ENCODE peak calls at places on chromosome 2, in eight cellular contexts. X is RCC 7860; W is left cardiac atrium; G is NCI-H526; I is activated CD4-positive, alpha-beta T cell treated with anti-CD3 and anti-CD28 coated beads, Interleukin-2, amount 50 U/mL, for 24 hours; L is iris pigment epithelial cell; F is EL; P is fibroblast of gingiva. A is an unnamed sample.

GRCh38 chr2:7845332-7845731 is 836.5 kb upstream of the ID2 start:
- DNase-seq in I (no peak), P (peak), F (peak), G (no peak), L (peak), W (no peak), X (no peak), A (peak)

GRCh38 chr2:109129356-109129920 is 433 bp downstream of the SH3RF3 start:
- DNase-seq in X (no peak), L (peak), I (no peak), P (peak), F (peak), G (peak), W (peak), A (peak)

GRCh38 chr2:236498369-236498768 is 71.3 kb upstream of the ACKR3 start:
- DNase-seq in W (no peak), L (peak), P (no peak), I (no peak), X (peak), F (peak), G (no peak), A (peak)

GRCh38 chr2:226450141-226450540 is 349.5 kb downstream of the IRS1 start:
- DNase-seq in X (no peak), F (peak), L (peak), P (no peak), G (no peak), I (no peak), W (no peak), A (no peak)

GRCh38 chr2:133253793-133254192 is 314.5 kb downstream of the NCKAP5 start:
- DNase-seq in X (no peak), P (no peak), L (peak), W (no peak), G (no peak), F (no peak), I (no peak), A (peak)

GRCh38 chr2:72919414-72920316 is 2.3 kb downstream of the EMX1 start:
- DNase-seq in F (no peak), L (no peak), I (no peak), G (peak), X (no peak), P (no peak), W (no peak), A (no peak)

GRCh38 chr2:25712455-25712854 is 39.1 kb upstream of the DTNB start:
- DNase-seq in W (no peak), L (no peak), P (no peak), G (no peak), I (no peak), F (no peak), X (no peak), A (no peak)

GRCh38 chr2:119736021-119736420 is 23.7 kb upstream of the PTPN4 start:
- DNase-seq in W (no peak), I (no peak), P (no peak), G (no peak), F (no peak), L (no peak), X (no peak), A (no peak)

GRCh38 chr2:28247326-28247725 is 145.3 kb upstream of the FOSL2 start:
- DNase-seq in W (no peak), F (no peak), G (no peak), P (no peak), X (no peak), L (no peak), I (no peak), A (no peak)

GRCh38 chr2:70002241-70002896 is 40.9 kb upstream of the ASPRV1 start:
- DNase-seq in F (no peak), W (no peak), I (no peak), X (no peak), L (no peak), G (no peak), P (no peak), A (no peak)

GRCh38 chr2:79734518-79734917 is 221.7 kb downstream of the CTNNA2 start:
- DNase-seq in I (no peak), G (no peak), L (no peak), X (no peak), P (no peak), F (no peak), W (no peak), A (no peak)

GRCh38 chr2:19086351-19086750 is 272.1 kb downstream of the OSR1 start:
- DNase-seq in I (no peak), F (no peak), P (no peak), X (no peak), W (no peak), L (no peak), G (no peak), A (no peak)

GRCh38 chr2:201891676-201892075 is 85.3 kb downstream of the CDK15 start:
- DNase-seq in P (no peak), X (peak), W (no peak), I (no peak), L (no peak), F (no peak), G (no peak), A (no peak)

GRCh38 chr2:183993052-183993451 is 605.3 kb upstream of the ZNF804A start:
- DNase-seq in I (no peak), F (no peak), G (no peak), L (no peak), P (no peak), X (no peak), W (no peak), A (no peak)

GRCh38 chr2:27891063-27891819 is 712 bp downstream of the BABAM2 start:
- DNase-seq in L (peak), P (peak), I (peak), F (peak), G (peak), X (peak), W (peak), A (peak)

GRCh38 chr2:18915227-18915626 is 325.9 kb upstream of the NT5C1B start:
- DNase-seq in P (no peak), I (no peak), X (no peak), G (no peak), W (no peak), F (no peak), L (no peak), A (no peak)

GRCh38 chr2:231877533-231878456 is 48.4 kb downstream of the NPPC start:
- DNase-seq in P (no peak), G (no peak), X (peak), L (peak), I (no peak), W (no peak), F (no peak), A (peak)

GRCh38 chr2:179020156-179020750 is 29.7 kb downstream of the CCDC141 start:
- DNase-seq in I (peak), G (peak), P (no peak), F (peak), W (peak), L (peak), X (no peak), A (peak)

GRCh38 chr2:137929504-137929886 is 34.8 kb upstream of the HNMT start:
- DNase-seq in P (no peak), X (no peak), G (no peak), F (no peak), W (no peak), I (no peak), L (no peak), A (no peak)

GRCh38 chr2:207768168-207768890 is 1.4 kb downstream of the FZD5 start:
- DNase-seq in P (peak), L (peak), G (peak), I (no peak), X (no peak), W (peak), F (peak), A (peak)

GRCh38 chr2:109176928-109177327 is 47.9 kb downstream of the SH3RF3 start:
- DNase-seq in X (no peak), F (no peak), L (no peak), P (no peak), I (no peak), W (no peak), G (peak), A (no peak)

GRCh38 chr2:109128048-109128465 is 948 bp upstream of the SH3RF3 start:
- DNase-seq in W (peak), L (peak), I (peak), G (peak), X (no peak), P (peak), F (peak), A (peak)

GRCh38 chr2:197071790-197072436 is 145.4 kb upstream of the PGAP1 start:
- DNase-seq in X (no peak), I (no peak), W (no peak), P (no peak), F (no peak), L (no peak), G (no peak), A (no peak)

GRCh38 chr2:64404743-64405142 is 49.2 kb upstream of the LGALSL start:
- DNase-seq in L (peak), I (no peak), F (no peak), X (no peak), G (no peak), W (peak), P (peak), A (peak)

GRCh38 chr2:239230318-239231052 is 170.3 kb downstream of the HDAC4 start:
- DNase-seq in G (no peak), P (no peak), F (no peak), W (no peak), L (no peak), I (no peak), X (no peak), A (no peak)

GRCh38 chr2:57990118-57990725 is 56.4 kb upstream of the VRK2 start:
- DNase-seq in G (no peak), L (no peak), I (no peak), W (no peak), P (no peak), F (no peak), X (no peak), A (no peak)

GRCh38 chr2:121974919-121975654 is 219.6 kb downstream of the TSN start:
- DNase-seq in W (peak), F (peak), G (peak), I (peak), P (peak), X (peak), L (peak), A (peak)

A was measured in adipocyte.